ENCODE peak calls at places on chromosomes 2 and 18, in four cellular contexts. I is omental fat pad, Q is Calu3, L is right lobe of liver. E is an unnamed sample.

GRCh38 chr2:239049421-239050251 is 201.8 kb downstream of the TWIST2 start:
- DNase-seq in L (no peak), Q (no peak), I (no peak), E (no peak)

GRCh38 chr2:159101755-159102489 is 133.5 kb downstream of the TANC1 start:
- DNase-seq in I (no peak), L (no peak), Q (no peak), E (no peak)

GRCh38 chr18:80191907-80192652 is 55.2 kb downstream of the PARD6G start:
- DNase-seq in I (no peak), Q (no peak), L (no peak), E (peak; percentile 13)

GRCh38 chr18:42030586-42031182 is 75.7 kb downstream of the PIK3C3 start:
- DNase-seq in Q (peak; percentile 37), I (no peak), L (no peak), E (no peak)

GRCh38 chr2:35503738-35504160 is 851.8 kb upstream of the CRIM1 start:
- DNase-seq in I (no peak), L (no peak), Q (no peak), E (no peak)

GRCh38 chr2:216555274-216555673 is 56.6 kb downstream of the RPL37A start:
- DNase-seq in L (no peak), I (no peak), Q (peak; percentile 16), E (no peak)

GRCh38 chr18:23043803-23044376 is 91.4 kb upstream of the CABLES1 start:
- DNase-seq in L (no peak), Q (no peak), I (no peak), E (no peak)

GRCh38 chr2:97693476-97693875 is 19.9 kb upstream of the ZAP70 start:
- DNase-seq in Q (no peak), I (no peak), L (no peak), E (no peak)

GRCh38 chr2:198296665-198297308 is 492.4 kb downstream of the PLCL1 start:
- DNase-seq in L (no peak), Q (peak; percentile 58), I (peak; percentile 26), E (peak; percentile 76)

GRCh38 chr2:30262716-30263309 is 31.5 kb downstream of the LBH start:
- DNase-seq in L (no peak), I (no peak), Q (no peak), E (no peak)

GRCh38 chr18:77151791-77152517 is 19.4 kb upstream of the MBP start:
- DNase-seq in Q (no peak), L (no peak), I (no peak), E (no peak)

GRCh38 chr2:238865015-238865719 is 17.3 kb downstream of the TWIST2 start:
- DNase-seq in Q (no peak), I (no peak), L (no peak), E (no peak)

GRCh38 chr2:184371641-184372040 is 226.7 kb upstream of the ZNF804A start:
- DNase-seq in Q (no peak), L (no peak), I (no peak), E (no peak)

GRCh38 chr18:54879691-54880090 is 51.4 kb downstream of the RAB27B start:
- DNase-seq in I (no peak), Q (no peak), L (no peak), E (no peak)

GRCh38 chr18:45049548-45050307 is 369.0 kb downstream of the SETBP1 start:
- DNase-seq in I (no peak), Q (no peak), L (no peak), E (no peak)

GRCh38 chr2:64455545-64455944 is 1.6 kb downstream of the LGALSL start:
- DNase-seq in Q (no peak), L (no peak), I (no peak), E (no peak)

DNA sequence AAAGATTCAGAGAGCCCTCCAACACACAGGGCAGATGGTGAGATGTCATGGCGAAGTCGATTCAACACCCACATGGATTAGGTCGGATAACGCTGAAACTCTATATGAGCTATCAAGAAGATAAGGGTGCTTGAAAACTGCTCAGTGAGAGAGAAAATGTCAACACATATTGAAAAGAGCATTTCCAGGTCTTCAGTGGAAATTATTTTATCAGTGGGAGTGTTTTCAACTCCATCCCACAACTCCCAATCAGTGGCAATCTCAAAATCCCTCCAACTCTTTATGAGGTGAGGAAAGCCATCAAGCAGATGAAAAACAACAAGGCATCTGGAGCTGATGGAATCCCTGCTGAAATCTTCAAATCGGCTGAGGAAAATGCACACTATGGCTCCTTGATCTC is 104.5 kb upstream of the KLHL14 start:
- DNase-seq in L (no peak), Q (no peak), I (no peak), E (no peak)
- TF ChIP-seq CTCF in L (no peak), Q (no peak), I (no peak), E (no peak)

GRCh38 chr2:156077041-156077735 is 255.3 kb downstream of the NR4A2 start:
- DNase-seq in L (no peak), I (no peak), Q (no peak), E (no peak)
- TF ChIP-seq CTCF in L (no peak), I (no peak), Q (no peak), E (no peak)

GRCh38 chr2:25257931-25258771 is 83.6 kb downstream of the DNMT3A start:
- DNase-seq in I (no peak), Q (no peak), L (no peak), E (no peak)
- TF ChIP-seq CTCF in I (no peak), Q (no peak), L (no peak), E (no peak)

DNA sequence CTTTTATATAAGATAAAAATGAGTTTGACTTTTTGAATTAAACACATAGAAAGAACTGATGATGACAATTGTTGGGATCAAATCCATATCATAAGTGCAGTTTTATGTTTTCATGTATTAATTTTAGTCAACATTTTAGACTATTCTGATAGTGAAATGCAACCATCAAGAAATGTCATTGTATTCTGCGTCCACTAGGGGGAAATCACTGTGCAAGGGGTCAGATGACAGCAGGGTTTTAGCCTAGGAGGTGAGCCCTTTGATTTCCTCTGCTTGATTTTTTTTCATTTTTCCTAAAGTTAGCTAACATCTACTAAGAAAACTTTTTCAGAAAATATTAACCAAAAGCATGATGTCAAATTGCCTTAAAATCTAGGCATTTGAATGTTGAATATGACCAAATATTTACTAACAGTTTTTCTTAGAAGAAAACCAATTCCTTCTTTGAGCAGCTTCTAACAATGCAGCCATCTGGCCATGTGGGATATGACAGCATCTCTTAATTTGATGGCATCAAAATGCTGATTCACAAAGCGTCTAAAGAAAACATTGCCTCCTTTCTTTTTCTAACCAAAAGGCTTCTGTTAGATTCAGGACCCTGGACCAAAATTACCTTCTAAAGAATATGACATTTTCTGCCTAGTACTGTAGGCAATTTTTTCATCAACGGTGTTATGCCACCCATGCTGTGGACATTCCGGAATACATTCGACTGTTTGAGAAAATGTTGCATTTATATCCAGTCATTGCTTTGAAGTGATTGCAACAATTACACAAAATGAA is 141.5 kb downstream of the SPHKAP start:
- DNase-seq in Q (peak; percentile 19), I (no peak), L (no peak), E (no peak)
- TF ChIP-seq CTCF in Q (peak; percentile 67), I (no peak), L (peak; percentile 60), E (peak; percentile 81)

DNA sequence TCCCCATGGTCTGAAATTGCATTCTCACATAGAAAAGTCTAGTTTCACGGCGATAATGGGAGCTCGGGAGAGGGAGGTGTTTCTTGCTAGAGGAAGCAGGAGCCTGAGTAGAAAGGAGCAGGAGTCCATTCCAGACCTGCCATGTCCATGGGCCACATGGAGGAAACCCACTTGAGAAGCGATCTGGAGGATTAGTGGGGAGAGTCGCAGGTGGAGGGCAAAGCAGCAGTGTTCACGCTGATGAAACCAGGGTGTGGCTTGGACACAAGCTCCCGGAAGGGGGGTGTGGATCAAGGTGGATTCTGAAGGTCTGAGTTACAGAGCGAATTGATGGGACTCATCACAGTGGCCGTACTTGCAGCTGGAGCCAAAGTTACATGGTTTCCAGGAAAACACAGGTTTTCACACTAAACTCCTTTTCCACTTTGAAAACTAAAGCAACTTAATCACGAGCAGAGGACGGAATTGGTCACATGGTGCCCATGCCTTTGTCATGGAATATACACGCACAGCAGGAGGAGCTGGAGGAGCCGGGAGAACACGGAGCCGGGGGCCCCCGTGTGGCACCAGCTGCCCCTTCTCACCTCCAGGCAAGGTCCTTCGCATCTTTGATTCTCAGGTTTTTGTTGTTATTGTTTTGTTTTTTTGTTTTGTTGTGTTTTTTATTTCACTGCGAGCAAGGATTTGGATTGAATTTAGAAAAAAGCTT is 255.1 kb upstream of the MYT1L start:
- DNase-seq in L (no peak), Q (no peak), I (no peak), E (no peak)
- TF ChIP-seq CTCF in L (no peak), Q (no peak), I (no peak), E (no peak)

DNA sequence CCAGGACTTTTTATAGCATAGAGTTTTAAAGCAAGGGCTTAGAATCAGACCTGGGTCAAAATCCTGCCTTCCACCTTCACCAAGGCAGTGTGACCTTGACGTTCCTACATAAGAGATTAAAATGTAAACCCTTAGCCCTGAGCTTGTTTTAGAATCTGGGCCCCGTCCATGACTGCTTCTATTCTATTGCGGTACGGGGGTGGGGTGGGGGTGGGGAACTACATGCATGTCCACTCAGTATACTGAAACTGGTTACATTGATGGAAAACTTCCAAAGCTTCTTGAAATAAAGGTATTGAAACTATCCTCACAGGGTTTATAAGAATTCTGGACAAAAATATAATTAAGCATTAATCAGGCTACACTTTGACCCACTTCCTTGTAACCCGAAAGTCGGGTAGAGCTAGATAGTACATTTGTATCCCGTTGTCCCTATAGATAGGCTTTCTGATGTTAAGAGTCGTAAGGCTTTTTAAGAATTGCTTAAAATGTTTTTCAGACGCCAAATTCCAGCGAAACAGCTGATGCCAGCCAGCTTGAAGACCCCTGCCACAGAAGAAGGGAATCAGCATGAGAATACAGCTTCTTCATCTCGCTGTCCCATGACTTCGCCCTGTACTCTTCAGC is 820 bp upstream of the GPR155 start:
- DNase-seq in L (no peak), Q (no peak), I (no peak), E (no peak)
- TF ChIP-seq CTCF in L (no peak), Q (no peak), I (no peak), E (no peak)

GRCh38 chr2:78782196-78782595 is 243.3 kb upstream of the REG3G start:
- DNase-seq in L (no peak), I (no peak), Q (no peak), E (no peak)

GRCh38 chr2:78780864-78781583 is 244.5 kb upstream of the REG3G start:
- DNase-seq in L (no peak), I (no peak), Q (no peak), E (no peak)

GRCh38 chr2:78780321-78780720 is 245.2 kb upstream of the REG3G start:
- DNase-seq in Q (no peak), L (no peak), I (no peak), E (no peak)

GRCh38 chr2:78775291-78775690 is 250.2 kb upstream of the REG3G start:
- DNase-seq in L (no peak), I (no peak), Q (no peak), E (no peak)

GRCh38 chr2:78778756-78779510 is 246.6 kb upstream of the REG3G start:
- DNase-seq in L (no peak), Q (no peak), I (no peak), E (no peak)
- TF ChIP-seq CTCF in L (no peak), Q (no peak), I (no peak), E (no peak)

DNA sequence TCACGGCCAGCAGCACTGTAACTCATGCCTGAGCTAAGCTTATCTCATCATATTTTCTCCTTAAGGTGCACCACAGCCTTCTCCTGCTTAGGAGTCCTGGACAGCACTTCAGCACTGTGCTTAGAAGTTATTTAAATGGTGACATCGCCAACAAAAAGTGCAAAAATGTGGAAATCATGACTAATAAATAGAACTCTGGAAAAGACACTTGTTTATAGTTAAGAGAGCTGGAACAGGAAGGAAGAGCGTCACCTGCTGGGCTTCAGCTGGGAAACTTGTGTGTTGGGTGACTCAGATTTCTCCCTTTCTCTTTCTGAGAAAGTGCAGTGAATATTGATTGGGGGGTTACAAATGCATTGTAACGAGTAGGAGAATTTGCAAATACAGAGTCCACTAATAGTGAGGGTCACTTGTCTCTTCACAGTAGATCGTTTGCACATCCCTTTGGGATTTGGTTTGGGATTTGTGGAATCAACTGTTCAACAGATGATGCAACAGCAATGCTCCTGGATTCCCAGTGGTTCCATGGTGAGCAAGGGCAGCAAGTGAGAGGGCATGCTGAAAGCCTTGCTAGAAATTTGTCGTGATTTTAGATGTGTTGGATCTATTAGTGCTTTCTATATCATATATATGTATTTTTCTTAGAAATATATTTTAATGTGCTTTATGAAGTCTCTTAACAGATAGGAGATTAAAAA is 84.2 kb downstream of the DOK6 start:
- DNase-seq in I (no peak), Q (no peak), L (no peak), E (no peak)
- TF ChIP-seq CTCF in I (no peak), Q (no peak), L (peak; percentile 16), E (no peak)